ENCODE peak calls at places on chromosome 22, in nine cellular contexts. S, F, M, R, G, C, D, I and E are unnamed samples.

GRCh38 chr22:17941501-17942406 is 82.6 kb downstream of the MICAL3 start:
- DNase-seq in S (no peak), F (no peak), M (no peak), R (no peak), G (no peak), C (no peak), D (no peak), I (no peak), E (no peak)

GRCh38 chr22:21856868-21857267 is 10.6 kb downstream of the MAPK1 start:
- DNase-seq in S (no peak), F (no peak), M (no peak), R (no peak), G (no peak), C (no peak), D (no peak), I (no peak), E (no peak)

GRCh38 chr22:31343235-31344191 is 2.6 kb downstream of the PATZ1 start:
- DNase-seq in S (no peak), F (no peak), M (peak; percentile 17), R (peak; percentile 80), G (peak; percentile 28), C (no peak), D (peak; percentile 90), I (no peak), E (no peak)

GRCh38 chr22:42065408-42066132 is 5.0 kb downstream of the NAGA start:
- DNase-seq in S (no peak), F (no peak), M (no peak), R (no peak), G (no peak), C (no peak), D (no peak), I (no peak), E (no peak)

GRCh38 chr22:32042924-32043323 is at the start of gene SLC5A1:
- DNase-seq in S (no peak), F (no peak), M (no peak), R (peak; percentile 67), G (no peak), C (no peak), D (peak; percentile 64), I (no peak), E (no peak)

GRCh38 chr22:19903031-19903430 is 38.5 kb upstream of the COMT start:
- DNase-seq in S (no peak), F (no peak), M (no peak), R (no peak), G (no peak), C (no peak), D (no peak), I (no peak), E (no peak)

GRCh38 chr22:19799322-19800190 is 39.0 kb downstream of the TBX1 start:
- DNase-seq in S (no peak), F (peak; percentile 71), M (no peak), R (no peak), G (peak; percentile 30), C (no peak), D (peak; percentile 11), I (no peak), E (peak; percentile 78)

GRCh38 chr22:25057013-25057881 is 104.7 kb downstream of the KIAA1671 start:
- DNase-seq in S (peak; percentile 79), F (no peak), M (peak; percentile 72), R (peak; percentile 65), G (peak; percentile 75), C (peak; percentile 44), D (peak; percentile 54), I (peak; percentile 46), E (no peak)

GRCh38 chr22:47408409-47408808 is 646.0 kb downstream of the TBC1D22A start:
- DNase-seq in S (no peak), F (no peak), M (no peak), R (no peak), G (no peak), C (no peak), D (no peak), I (no peak), E (no peak)

GRCh38 chr22:19703869-19704268 is 10.4 kb upstream of the SEPTIN5 start:
- DNase-seq in S (no peak), F (no peak), M (no peak), R (no peak), G (no peak), C (no peak), D (no peak), I (no peak), E (no peak)

GRCh38 chr22:44437493-44438015 is 60.5 kb downstream of the RTL6 start:
- DNase-seq in S (no peak), F (no peak), M (no peak), R (peak; percentile 45), G (no peak), C (no peak), D (no peak), I (no peak), E (no peak)

GRCh38 chr22:49554296-49554625 is 273.4 kb downstream of the BRD1 start:
- DNase-seq in S (no peak), F (no peak), M (no peak), R (no peak), G (no peak), C (no peak), D (no peak), I (no peak), E (no peak)

GRCh38 chr22:36435516-36436415 is 45.7 kb downstream of the TXN2 start:
- DNase-seq in S (peak; percentile 81), F (no peak), M (peak; percentile 51), R (peak; percentile 62), G (no peak), C (no peak), D (peak; percentile 70), I (peak; percentile 49), E (no peak)

GRCh38 chr22:20257474-20258299 is 10.4 kb downstream of the RTN4R start:
- DNase-seq in S (no peak), F (no peak), M (no peak), R (no peak), G (no peak), C (no peak), D (no peak), I (no peak), E (no peak)

GRCh38 chr22:24428751-24429410 is 1.5 kb downstream of the ADORA2A start:
- DNase-seq in S (no peak), F (no peak), M (no peak), R (no peak), G (peak; percentile 13), C (no peak), D (no peak), I (no peak), E (no peak)

GRCh38 chr22:44406581-44407403 is 91.2 kb downstream of the RTL6 start:
- DNase-seq in S (no peak), F (no peak), M (no peak), R (peak; percentile 47), G (no peak), C (no peak), D (no peak), I (no peak), E (peak; percentile 5)

GRCh38 chr22:40263191-40263590 is 83.1 kb upstream of the ADSL start:
- DNase-seq in S (no peak), F (no peak), M (no peak), R (no peak), G (no peak), C (no peak), D (no peak), I (no peak), E (no peak)

GRCh38 chr22:44931077-44931540 is 78.7 kb downstream of the PHF21B start:
- DNase-seq in S (no peak), F (no peak), M (no peak), R (no peak), G (peak; percentile 78), C (no peak), D (no peak), I (no peak), E (no peak)

GRCh38 chr22:25054943-25055511 is 102.5 kb downstream of the KIAA1671 start:
- DNase-seq in S (peak; percentile 33), F (no peak), M (peak; percentile 76), R (peak; percentile 54), G (no peak), C (no peak), D (no peak), I (no peak), E (no peak)

GRCh38 chr22:43039800-43040199 is 24.9 kb upstream of the PACSIN2 start:
- DNase-seq in S (no peak), F (no peak), M (no peak), R (no peak), G (no peak), C (no peak), D (peak; percentile 16), I (no peak), E (no peak)

GRCh38 chr22:20966883-20967696 is at the start of gene AIFM3:
- DNase-seq in S (no peak), F (no peak), M (no peak), R (no peak), G (no peak), C (no peak), D (no peak), I (no peak), E (no peak)

GRCh38 chr22:37462426-37462825 is 23.8 kb downstream of the MFNG start:
- DNase-seq in S (no peak), F (no peak), M (no peak), R (no peak), G (no peak), C (no peak), D (no peak), I (no peak), E (no peak)

GRCh38 chr22:49106136-49106930 is 721.3 kb downstream of the BRD1 start:
- DNase-seq in S (no peak), F (no peak), M (no peak), R (no peak), G (no peak), C (no peak), D (no peak), I (no peak), E (no peak)

GRCh38 chr22:39128508-39128907 is 24.0 kb downstream of the CBX7 start:
- DNase-seq in S (no peak), F (no peak), M (no peak), R (no peak), G (no peak), C (no peak), D (no peak), I (peak; percentile 13), E (no peak)

GRCh38 chr22:43326342-43326825 is 16.8 kb downstream of the SCUBE1 start:
- DNase-seq in S (no peak), F (no peak), M (no peak), R (no peak), G (no peak), C (no peak), D (no peak), I (no peak), E (no peak)